ENCODE peak calls at places on chromosome 11, in four cellular contexts. P is left colon, N is T follicular helper cell, D is hepatic stellate cell. A is an unnamed sample.

GRCh38 chr11:124612045-124612444 is 817 bp downstream of the PANX3 start:
- DNase-seq in P (no peak), N (no peak), D (no peak), A (no peak)

GRCh38 chr11:118109231-118109630 is 22.5 kb upstream of the SMIM35 start:
- DNase-seq in P (no peak), N (no peak), D (no peak), A (no peak)

GRCh38 chr11:134332189-134332631 is 422 bp downstream of the GLB1L2 start:
- DNase-seq in P (peak), N (peak), D (no peak), A (no peak)

GRCh38 chr11:34044664-34045485 is 6.7 kb upstream of the CAPRIN1 start:
- DNase-seq in P (no peak), N (no peak), D (peak), A (peak)

GRCh38 chr11:109808569-109808968 is 284.6 kb upstream of the ZC3H12C start:
- DNase-seq in P (no peak), N (no peak), D (no peak), A (peak)

GRCh38 chr11:126346586-126346940 is 8.9 kb upstream of the ST3GAL4 start:
- DNase-seq in P (no peak), N (no peak), D (no peak), A (no peak)

GRCh38 chr11:2534131-2534956 is 89.5 kb downstream of the KCNQ1 start:
- DNase-seq in P (peak), N (no peak), D (no peak), A (no peak)

GRCh38 chr11:65717906-65718305 is 2.7 kb downstream of the RNASEH2C start:
- DNase-seq in P (no peak), N (no peak), D (no peak), A (no peak)

GRCh38 chr11:4044971-4045646 is 49.5 kb upstream of the RRM1 start:
- DNase-seq in P (no peak), N (no peak), D (no peak), A (no peak)

GRCh38 chr11:100467821-100468508 is 219.1 kb upstream of the ARHGAP42 start:
- DNase-seq in P (no peak), N (no peak), D (no peak), A (no peak)

GRCh38 chr11:110479445-110480101 is 49.8 kb downstream of the FDX1 start:
- DNase-seq in P (no peak), N (no peak), D (no peak), A (no peak)

GRCh38 chr11:95831198-95831883 is 41.0 kb downstream of the CEP57 start:
- DNase-seq in P (no peak), N (no peak), D (peak), A (no peak)